ENCODE peak calls at places on chromosomes 11 and 22, in six cellular contexts. Q is GM12878, K is H1, A is HepG2, R is transverse colon, W is sigmoid colon. X is an unnamed sample.

GRCh38 chr11:134742228-134742612 is 330.2 kb upstream of the B3GAT1 start:
- DNase-seq in Q (no peak), K (no peak), R (no peak), W (no peak), A (peak), X (no peak)

GRCh38 chr11:67054851-67055523 is 1.7 kb upstream of the RHOD start:
- DNase-seq in Q (no peak), K (no peak), A (peak), W (no peak), R (peak), X (peak)

GRCh38 chr22:26642465-26643367 is 14.7 kb upstream of the MIAT start:
- DNase-seq in W (no peak), Q (no peak), A (no peak), R (peak), K (no peak), X (peak)

GRCh38 chr11:73201888-73202810 is 15.9 kb upstream of the P2RY2 start:
- DNase-seq in R (peak), W (peak), Q (no peak), K (no peak), A (no peak), X (no peak)

GRCh38 chr11:128776088-128776433 is 82.2 kb downstream of the FLI1 start:
- DNase-seq in W (no peak), Q (no peak), A (no peak), K (no peak), R (peak), X (no peak)

GRCh38 chr11:119788096-119788883 is 59.3 kb upstream of the NECTIN1 start:
- DNase-seq in Q (no peak), W (no peak), R (no peak), A (no peak), K (no peak), X (no peak)

GRCh38 chr22:17890245-17890671 is 116.0 kb upstream of the BID start:
- DNase-seq in Q (no peak), R (peak), A (no peak), K (no peak), W (no peak), X (no peak)

GRCh38 chr11:57500526-57500925 is 15.0 kb downstream of the SLC43A1 start:
- DNase-seq in W (no peak), K (no peak), Q (no peak), R (no peak), A (no peak), X (no peak)

DNA sequence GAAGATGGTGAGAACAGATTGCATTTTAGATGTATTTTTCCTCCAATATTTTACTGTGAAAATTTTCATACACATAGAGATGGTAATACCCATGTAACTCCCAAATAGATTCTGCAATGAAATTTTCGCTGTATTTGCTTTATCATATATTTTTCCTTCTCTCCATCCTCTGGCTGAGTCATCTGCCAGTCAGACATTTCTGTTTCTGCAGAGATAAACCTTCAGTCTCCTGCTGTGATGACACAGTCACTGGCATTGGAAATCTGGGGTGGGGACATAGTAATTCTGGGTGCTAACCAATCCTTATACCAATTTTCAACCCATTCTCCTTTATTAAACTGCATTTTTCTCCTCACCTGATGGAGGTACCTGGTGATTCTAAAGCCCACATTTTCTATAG is 33.7 kb downstream of the SVIP start:
- DNase-seq in Q (no peak), A (no peak), R (no peak), W (no peak), K (no peak), X (no peak)
- TF ChIP-seq EP300 in Q (no peak), A (no peak), R (no peak), W (no peak), K (no peak), X (no peak)

GRCh38 chr22:35206889-35207288 is 50.4 kb upstream of the HMGXB4 start:
- DNase-seq in K (no peak), Q (no peak), R (no peak), W (no peak), A (no peak), X (no peak)

GRCh38 chr22:35208003-35208402 is 49.3 kb upstream of the HMGXB4 start:
- DNase-seq in K (no peak), W (no peak), R (no peak), Q (no peak), A (no peak), X (no peak)

GRCh38 chr22:35205956-35206355 is 51.3 kb upstream of the HMGXB4 start:
- DNase-seq in A (no peak), R (no peak), W (no peak), Q (no peak), K (no peak), X (no peak)

GRCh38 chr22:35212020-35212419 is 45.3 kb upstream of the HMGXB4 start:
- DNase-seq in Q (no peak), W (no peak), A (no peak), K (no peak), R (no peak), X (peak)

DNA sequence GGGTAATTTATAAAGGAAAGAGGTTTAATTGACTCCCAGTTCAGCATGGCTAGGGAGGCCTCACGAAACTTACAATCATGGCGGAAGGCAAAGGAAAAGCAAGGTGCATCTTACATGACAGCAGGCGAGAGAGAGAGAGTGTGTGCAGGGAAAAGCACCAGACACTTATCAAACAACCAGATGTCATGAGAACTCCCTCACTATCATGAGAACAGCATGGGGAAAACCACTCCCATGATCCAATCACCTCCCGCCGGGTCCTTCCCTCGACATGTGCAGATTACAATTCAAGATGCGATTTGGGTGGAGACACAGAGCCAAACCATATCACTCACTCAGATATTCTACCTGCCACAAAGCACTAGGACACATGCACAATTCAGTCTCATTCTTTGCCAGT is 48.1 kb upstream of the HMGXB4 start:
- DNase-seq in Q (no peak), R (no peak), W (no peak), A (no peak), K (no peak), X (no peak)
- TF ChIP-seq POLR2AphosphoS5 in Q (no peak), R (no peak), W (no peak), A (no peak), K (no peak), X (no peak)

DNA sequence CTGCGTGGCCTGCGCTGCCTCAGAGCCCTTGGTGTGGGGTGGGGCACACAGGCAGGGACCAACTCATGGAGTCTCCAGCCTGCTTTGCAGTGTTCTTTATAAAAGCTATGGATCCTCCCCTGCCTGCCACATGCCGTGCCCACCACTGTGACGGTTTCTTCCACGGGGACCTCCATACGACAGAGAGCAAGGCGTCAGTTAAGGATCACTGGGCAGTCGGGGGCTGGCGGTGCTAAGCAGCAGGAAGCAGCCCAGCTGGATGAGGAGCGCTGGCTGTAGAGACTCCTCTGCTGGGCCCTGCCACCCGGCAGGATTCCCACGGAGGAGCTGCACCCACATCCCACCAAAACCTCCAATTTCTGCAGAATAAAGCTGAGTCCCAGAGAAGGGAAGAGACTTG is 23.1 kb upstream of the EFCAB6 start:
- DNase-seq in R (no peak), Q (no peak), A (no peak), W (no peak), K (no peak), X (no peak)
- TF ChIP-seq EP300 in R (no peak), Q (no peak), A (no peak), W (no peak), K (no peak), X (no peak)

GRCh38 chr11:122692444-122692843 is 36.9 kb downstream of the UBASH3B start:
- DNase-seq in K (no peak), W (no peak), A (no peak), R (no peak), Q (no peak), X (no peak)

GRCh38 chr11:122691751-122692150 is 36.2 kb downstream of the UBASH3B start:
- DNase-seq in K (no peak), A (peak), W (no peak), Q (no peak), R (no peak), X (no peak)

GRCh38 chr11:122690292-122690691 is 34.8 kb downstream of the UBASH3B start:
- DNase-seq in R (no peak), W (no peak), A (no peak), Q (no peak), K (no peak), X (no peak)

GRCh38 chr11:122695076-122695620 is 39.6 kb downstream of the UBASH3B start:
- DNase-seq in K (no peak), R (no peak), Q (no peak), W (no peak), A (no peak), X (no peak)

DNA sequence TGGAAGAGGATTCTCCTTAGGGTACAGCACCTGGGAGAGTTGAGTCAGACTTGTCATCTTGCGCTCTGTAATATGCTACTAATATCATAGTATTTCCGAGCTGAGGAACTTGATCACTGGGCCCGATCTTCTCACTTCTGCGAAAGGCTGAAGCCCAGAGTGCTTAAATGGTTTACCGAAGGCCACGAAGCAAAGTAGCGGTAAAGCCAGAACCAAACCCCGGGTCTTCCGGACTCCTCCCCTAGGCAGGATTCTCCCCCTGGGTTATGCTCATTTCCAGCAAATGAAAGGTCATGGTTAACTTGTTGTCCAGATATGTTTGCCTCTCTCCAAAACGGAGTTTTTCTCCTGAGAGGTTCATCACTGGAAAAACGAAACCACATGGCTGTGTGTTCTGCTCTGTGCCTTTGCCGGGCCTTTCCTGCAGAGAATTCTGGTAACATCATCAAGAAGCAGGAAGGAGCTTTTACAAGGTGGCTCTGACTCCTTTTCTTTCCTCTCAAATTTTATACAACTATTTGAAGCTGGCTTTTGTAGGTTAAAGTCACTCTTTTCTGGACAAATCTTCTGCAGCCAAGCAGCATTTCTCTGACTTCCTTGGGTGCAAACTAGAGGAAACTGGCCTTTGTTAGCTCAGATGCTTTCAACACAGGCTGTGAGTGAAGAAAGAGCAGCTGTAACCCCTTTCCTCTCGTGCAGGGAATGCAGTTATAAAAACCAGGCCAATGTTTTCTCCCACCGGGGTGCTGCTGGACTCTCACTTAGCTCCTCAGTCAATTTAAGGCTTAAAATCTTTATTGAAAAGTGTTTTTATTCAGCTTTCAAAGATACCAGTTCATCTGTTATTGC is 35.5 kb downstream of the UBASH3B start:
- DNase-seq in A (no peak), W (no peak), K (no peak), Q (no peak), R (no peak), X (no peak)
- TF ChIP-seq POLR2AphosphoS5 in A (no peak), W (no peak), K (no peak), Q (no peak), R (no peak), X (no peak)

DNA sequence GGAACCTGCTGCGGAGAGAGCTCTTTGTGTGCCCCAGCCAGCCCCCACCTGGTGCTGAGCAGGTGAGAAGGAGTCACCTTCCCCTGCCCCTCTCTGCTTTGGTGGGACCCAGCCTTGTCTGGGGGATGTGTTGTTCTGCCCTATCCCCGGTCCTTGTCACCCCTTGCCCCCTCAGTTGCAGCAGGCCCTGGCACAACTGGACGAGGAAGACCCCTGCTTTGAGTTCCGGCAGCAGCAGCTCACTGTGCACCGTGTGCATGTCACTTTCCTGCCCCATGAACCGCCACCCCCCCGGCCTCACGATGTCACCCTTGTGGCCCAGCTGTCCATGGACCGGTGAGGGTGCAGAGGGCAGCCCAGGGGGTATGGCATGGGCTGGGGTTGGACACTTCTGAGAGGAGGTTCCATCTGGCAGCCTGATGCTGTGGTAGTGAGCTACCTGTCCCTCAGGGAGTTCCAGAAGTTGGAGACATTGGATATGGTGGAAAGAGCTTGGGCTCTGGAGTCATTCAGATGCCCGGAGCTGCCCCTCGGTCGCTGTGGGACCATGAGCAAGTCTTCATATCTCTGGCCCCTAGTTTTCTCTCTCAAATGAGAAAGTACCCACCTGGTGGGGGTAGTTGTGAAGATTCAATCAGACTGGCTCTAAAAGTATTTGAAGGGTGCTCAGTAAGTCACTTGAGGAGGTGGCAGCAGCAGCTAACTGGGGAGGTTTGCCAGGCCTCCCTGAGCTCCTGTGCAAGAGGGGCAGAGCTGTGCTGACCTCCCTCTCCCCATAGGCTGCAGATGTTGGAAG is 4.3 kb downstream of the LARGE2 start:
- DNase-seq in R (peak), K (no peak), W (peak), Q (no peak), A (no peak), X (no peak)
- TF ChIP-seq EP300 in R (no peak), K (no peak), W (no peak), Q (no peak), A (no peak), X (no peak)

GRCh38 chr11:115964091-115964490 is 459.9 kb upstream of the CADM1 start:
- DNase-seq in W (no peak), Q (no peak), R (no peak), K (no peak), A (peak), X (no peak)

GRCh38 chr11:115961168-115962003 is 457.2 kb upstream of the CADM1 start:
- DNase-seq in W (no peak), A (no peak), K (no peak), R (no peak), Q (no peak), X (no peak)

GRCh38 chr11:115963170-115963569 is 459.0 kb upstream of the CADM1 start:
- DNase-seq in K (no peak), W (no peak), Q (no peak), A (no peak), R (no peak), X (no peak)

DNA sequence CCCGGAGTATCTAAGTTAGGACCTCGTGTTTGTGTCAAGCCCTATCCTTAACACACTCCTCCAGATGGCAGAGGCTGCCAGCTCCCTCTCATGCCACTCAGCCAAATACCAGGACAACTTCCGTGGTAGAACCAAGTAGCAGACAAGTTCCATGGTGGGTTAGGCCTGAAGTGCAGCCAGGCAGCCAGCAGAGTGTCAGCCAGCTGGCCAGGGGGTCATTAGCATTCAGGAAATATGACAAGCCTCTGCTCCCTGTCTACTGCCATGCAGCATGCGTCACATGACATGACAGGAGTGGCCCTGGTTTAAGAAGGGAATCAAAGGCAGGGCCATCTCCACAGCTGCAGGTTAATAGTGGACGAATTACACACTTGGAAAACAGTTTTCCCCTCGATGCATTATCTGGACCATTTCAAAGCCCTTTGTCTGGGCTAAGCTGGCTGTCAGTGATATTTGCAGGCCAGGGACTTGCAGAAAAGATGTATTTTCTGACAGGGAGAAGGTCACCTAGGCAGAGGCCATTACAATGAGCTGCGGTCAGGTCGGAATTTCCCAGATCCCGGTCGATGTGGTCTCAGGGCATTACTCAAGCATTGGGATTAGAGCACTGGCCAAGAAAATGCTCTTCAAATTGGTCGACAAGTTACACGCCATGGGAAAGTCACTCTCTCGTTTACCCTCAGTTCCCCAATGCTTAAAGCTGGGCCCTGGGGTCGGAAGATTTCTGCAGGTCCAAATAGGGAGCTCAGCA is 461.7 kb upstream of the CADM1 start:
- DNase-seq in Q (no peak), K (no peak), R (no peak), W (no peak), A (no peak), X (no peak)
- TF ChIP-seq POLR2AphosphoS5 in Q (no peak), K (no peak), R (no peak), W (no peak), A (no peak), X (no peak)

DNA sequence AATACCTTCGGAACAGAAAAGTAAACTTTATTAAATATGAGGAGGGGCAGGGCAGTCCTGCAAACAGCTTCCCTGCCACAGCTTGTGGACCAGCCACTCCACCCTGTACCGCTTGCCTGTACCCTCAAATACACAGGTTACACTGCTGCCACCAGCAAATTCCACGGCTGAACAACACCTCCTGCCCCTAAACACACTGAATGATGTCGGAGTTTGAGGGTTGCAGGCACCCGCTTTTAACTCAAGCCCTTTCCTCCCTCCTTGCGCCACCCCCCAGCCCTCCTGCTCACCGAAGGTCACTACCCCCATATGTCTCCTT is 4.0 kb downstream of the VSIG2 start:
- DNase-seq in K (no peak), W (no peak), R (no peak), Q (no peak), A (no peak), X (no peak)
- TF ChIP-seq EP300 in K (no peak), W (no peak), R (no peak), Q (no peak), A (no peak), X (no peak)

GRCh38 chr11:127114035-127114434 is 113.5 kb upstream of the KIRREL3 start:
- DNase-seq in Q (no peak), K (no peak), W (no peak), R (no peak), A (no peak), X (no peak)

GRCh38 chr11:127115844-127116243 is 115.3 kb upstream of the KIRREL3 start:
- DNase-seq in R (no peak), K (no peak), Q (no peak), A (no peak), W (no peak), X (no peak)

DNA sequence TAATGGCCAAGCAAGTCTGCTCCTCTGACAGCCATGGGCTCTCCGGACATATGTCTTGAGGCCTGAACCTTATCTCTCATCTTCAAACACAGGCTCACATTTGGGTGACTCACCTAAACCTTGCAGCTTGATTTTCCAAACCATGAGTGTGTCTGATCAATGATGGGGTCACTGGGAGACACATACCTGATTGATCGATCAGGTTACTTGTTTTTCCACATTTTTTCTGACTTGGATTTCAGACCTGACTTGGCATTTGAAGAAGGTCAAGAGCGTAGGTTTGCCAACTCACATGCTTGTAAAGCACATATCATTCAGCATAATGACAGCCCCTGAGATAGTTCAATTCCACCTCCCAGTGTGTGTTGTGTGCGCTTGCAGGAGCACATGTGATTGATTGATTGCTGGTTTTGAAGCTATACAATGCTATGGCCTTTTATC is 116.7 kb upstream of the KIRREL3 start:
- DNase-seq in K (no peak), R (no peak), A (no peak), Q (no peak), W (no peak), X (no peak)
- TF ChIP-seq POLR2AphosphoS5 in K (no peak), R (no peak), A (no peak), Q (no peak), W (no peak), X (no peak)

X was measured in stomach.